ENCODE peak calls at places on chromosomes 3 and 15, in four cellular contexts. O is activated naive CD8-positive, alpha-beta T cell treated with anti-CD3 and anti-CD28 coated beads, Interleukin-2, amount 50 U/mL, for 24 hours; B is non-pigmented ciliary epithelial cell; Y is activated CD8-positive, alpha-beta memory T cell treated with anti-CD3 and anti-CD28 coated beads for 24 hours. E is an unnamed sample.

GRCh38 chr3:120114981-120115380 is 20.7 kb upstream of the GSK3B start:
- DNase-seq in B (no peak), O (no peak), Y (no peak), E (no peak)

GRCh38 chr3:62131620-62132019 is 241.7 kb downstream of the FEZF2 start:
- DNase-seq in B (no peak), Y (no peak), O (no peak), E (peak)

GRCh38 chr3:170745211-170745718 is 124.7 kb downstream of the RPL22L1 start:
- DNase-seq in B (no peak), Y (no peak), O (no peak), E (no peak)

GRCh38 chr15:70014860-70015490 is 82.7 kb downstream of the TLE3 start:
- DNase-seq in B (no peak), Y (no peak), O (no peak), E (no peak)

GRCh38 chr3:131735121-131735520 is 232.3 kb upstream of the MRPL3 start:
- DNase-seq in B (peak), Y (no peak), O (no peak), E (no peak)

GRCh38 chr3:73669268-73669667 is 44.5 kb upstream of the PDZRN3 start:
- DNase-seq in O (no peak), B (no peak), Y (no peak), E (no peak)

GRCh38 chr15:62719316-62719715 is 323.2 kb upstream of the TPM1 start:
- DNase-seq in Y (no peak), B (no peak), O (no peak), E (no peak)

GRCh38 chr15:93005133-93005532 is 83.9 kb downstream of the RGMA start:
- DNase-seq in B (no peak), O (no peak), Y (no peak), E (no peak)

GRCh38 chr15:23648920-23649515 is 1.4 kb upstream of the MAGEL2 start:
- DNase-seq in Y (no peak), O (peak), B (no peak), E (peak)

GRCh38 chr15:45670061-45670460 is 35.2 kb downstream of the SQOR start:
- DNase-seq in B (no peak), O (no peak), Y (no peak), E (no peak)

GRCh38 chr15:68098465-68098864 is 44.4 kb downstream of the PIAS1 start:
- DNase-seq in Y (no peak), B (no peak), O (no peak), E (no peak)

GRCh38 chr3:73563896-73564582 is 60.7 kb downstream of the PDZRN3 start:
- DNase-seq in B (no peak), O (no peak), Y (no peak), E (no peak)

GRCh38 chr15:33154366-33155166 is 39.9 kb downstream of the FMN1 start:
- DNase-seq in Y (no peak), B (no peak), O (no peak), E (no peak)

GRCh38 chr3:155079795-155080546 is at the start of gene MME:
- DNase-seq in B (no peak), O (no peak), Y (no peak), E (peak)

GRCh38 chr3:99286266-99286845 is 352.0 kb upstream of the COL8A1 start:
- DNase-seq in O (no peak), Y (no peak), B (no peak), E (no peak)

GRCh38 chr15:69648215-69648614 is 195.6 kb downstream of the RPLP1 start:
- DNase-seq in B (no peak), Y (no peak), O (no peak), E (peak)

GRCh38 chr15:85414037-85414436 is 33.6 kb downstream of the AKAP13 start:
- DNase-seq in B (no peak), Y (no peak), O (no peak), E (no peak)

GRCh38 chr3:47761046-47761445 is 20.6 kb downstream of the SMARCC1 start:
- DNase-seq in O (no peak), B (no peak), Y (no peak), E (no peak)

GRCh38 chr3:173513123-173513522 is 115.6 kb downstream of the NLGN1 start:
- DNase-seq in O (no peak), Y (no peak), B (no peak), E (no peak)

GRCh38 chr3:138786788-138787276 is 47.9 kb downstream of the PIK3CB start:
- DNase-seq in Y (no peak), B (no peak), O (no peak), E (no peak)

GRCh38 chr15:34893967-34894366 is 75.6 kb downstream of the AQR start:
- DNase-seq in O (no peak), Y (no peak), B (no peak), E (no peak)

GRCh38 chr3:7518471-7518870 is 657.6 kb downstream of the GRM7 start:
- DNase-seq in O (no peak), Y (no peak), B (no peak), E (peak)

GRCh38 chr15:60865507-60865906 is 363.6 kb downstream of the RORA start:
- DNase-seq in B (no peak), O (no peak), Y (no peak), E (no peak)

GRCh38 chr15:93121994-93122910 is 33.2 kb upstream of the RGMA start:
- DNase-seq in Y (no peak), B (no peak), O (no peak), E (no peak)

GRCh38 chr3:150081084-150081483 is 110.4 kb upstream of the PFN2 start:
- DNase-seq in Y (no peak), O (no peak), B (no peak), E (no peak)

GRCh38 chr3:169454823-169455222 is 208.7 kb downstream of the MECOM start:
- DNase-seq in Y (no peak), O (no peak), B (peak), E (no peak)

GRCh38 chr15:84983711-84984110 is 2.1 kb downstream of the PDE8A start:
- DNase-seq in Y (peak), O (no peak), B (no peak), E (no peak)

GRCh38 chr3:2099779-2100191 is 1.1 kb downstream of the CNTN4 start:
- DNase-seq in O (no peak), B (no peak), Y (no peak), E (no peak)

GRCh38 chr3:37935756-37936666 is 54.6 kb upstream of the VILL start:
- DNase-seq in B (peak), O (no peak), Y (no peak), E (no peak)

E was measured in SK-N-SH.